ENCODE peak calls at places on chromosome 7, in five cellular contexts. L, Z, K, D and C are unnamed samples.

GRCh38 chr7:87797798-87798403 is 78.3 kb downstream of the SLC25A40 start:
- DNase-seq in D (peak), K (peak), L (peak), Z (peak), C (peak)

GRCh38 chr7:20514364-20514763 is 101.1 kb upstream of the ABCB5 start:
- DNase-seq in L (no peak), K (peak), Z (peak), D (no peak), C (no peak)

GRCh38 chr7:39589323-39590111 is 23.3 kb downstream of the YAE1 start:
- DNase-seq in L (peak), Z (peak), D (peak), K (peak), C (peak)

GRCh38 chr7:149459540-149460433 is 1.1 kb downstream of the ZNF777 start:
- DNase-seq in D (no peak), Z (no peak), L (no peak), K (no peak), C (no peak)

GRCh38 chr7:5677538-5678294 is 103.7 kb downstream of the RNF216 start:
- DNase-seq in Z (peak), D (no peak), K (peak), L (peak), C (no peak)

GRCh38 chr7:38178695-38179344 is 775 bp downstream of the STARD3NL start:
- DNase-seq in Z (no peak), D (no peak), K (no peak), L (peak), C (peak)

GRCh38 chr7:351681-352480 is 61.9 kb downstream of the FOXL3 start:
- DNase-seq in L (no peak), K (no peak), D (peak), Z (no peak), C (peak)

GRCh38 chr7:41576176-41576575 is 126.7 kb downstream of the INHBA start:
- DNase-seq in D (no peak), Z (peak), L (peak), K (no peak), C (no peak)

GRCh38 chr7:30738026-30738915 is 13.7 kb upstream of the INMT start:
- DNase-seq in Z (no peak), K (no peak), D (peak), L (no peak), C (no peak)

GRCh38 chr7:28729276-28729675 is 228.9 kb downstream of the TRIL start:
- DNase-seq in L (no peak), Z (peak), D (no peak), K (no peak), C (no peak)

GRCh38 chr7:137953043-137953691 is 48.7 kb downstream of the CREB3L2 start:
- DNase-seq in K (no peak), L (peak), D (no peak), Z (no peak), C (no peak)

GRCh38 chr7:70446448-70447143 is 685.3 kb upstream of the GALNT17 start:
- DNase-seq in Z (no peak), K (no peak), L (no peak), D (no peak), C (no peak)

GRCh38 chr7:13288516-13288915 is 601.1 kb downstream of the ARL4A start:
- DNase-seq in Z (no peak), K (no peak), L (no peak), D (no peak), C (no peak)

GRCh38 chr7:13293264-13294002 is 606.0 kb downstream of the ARL4A start:
- DNase-seq in Z (no peak), D (no peak), L (no peak), K (no peak), C (no peak)

GRCh38 chr7:13286916-13287315 is 599.5 kb downstream of the ARL4A start:
- DNase-seq in K (no peak), D (no peak), L (no peak), Z (no peak), C (no peak)

DNA sequence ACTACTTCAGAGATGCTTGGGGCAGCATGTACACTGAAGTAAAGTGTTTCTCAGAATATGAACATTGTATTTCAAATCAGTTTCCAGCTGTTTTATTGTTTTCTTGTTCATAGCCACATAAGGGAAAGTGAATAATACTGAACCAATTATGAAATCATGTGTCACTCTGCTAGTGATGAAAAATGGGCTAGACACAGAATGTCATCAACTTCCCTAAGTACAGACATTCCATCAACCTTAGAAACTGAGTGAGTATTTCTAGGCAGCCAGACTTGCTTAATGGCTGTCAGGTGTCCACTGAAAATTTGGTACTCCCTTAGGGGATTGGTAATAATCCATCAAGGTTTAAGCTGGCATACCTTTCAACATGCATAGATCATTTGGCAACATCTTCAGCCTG is 603.6 kb downstream of the ARL4A start:
- DNase-seq in D (no peak), L (no peak), Z (no peak), K (no peak), C (no peak)
- H3K27ac ChIP-seq in D (no peak), L (no peak), Z (no peak), K (no peak), C (no peak)

GRCh38 chr7:100572949-100573675 is 588 bp downstream of the SAP25 start:
- DNase-seq in K (no peak), Z (no peak), D (no peak), L (no peak), C (no peak)

GRCh38 chr7:100571829-100572116 is 1.9 kb downstream of the SAP25 start:
- DNase-seq in L (no peak), Z (no peak), D (no peak), K (no peak), C (no peak)

GRCh38 chr7:100572281-100572948 is 1.3 kb downstream of the SAP25 start:
- DNase-seq in L (no peak), D (no peak), Z (no peak), K (no peak), C (no peak)

GRCh38 chr7:100568936-100569844 is 4.5 kb downstream of the SAP25 start:
- DNase-seq in L (no peak), Z (no peak), D (peak), K (peak), C (peak)

GRCh38 chr7:100570954-100571828 is 2.5 kb downstream of the SAP25 start:
- DNase-seq in Z (no peak), D (no peak), L (no peak), K (no peak), C (no peak)
- H3K27ac ChIP-seq in Z (no peak), D (no peak), L (no peak), K (no peak), C (no peak)

GRCh38 chr7:108525985-108526767 is at the start of gene PNPLA8:
- DNase-seq in K (peak), Z (peak), L (peak), D (peak), C (peak)

GRCh38 chr7:108526768-108527017 is 758 bp upstream of the PNPLA8 start:
- DNase-seq in Z (no peak), D (no peak), K (no peak), L (no peak), C (no peak)

GRCh38 chr7:108529341-108529740 is 3.4 kb upstream of the PNPLA8 start:
- DNase-seq in L (no peak), K (no peak), Z (no peak), D (no peak), C (no peak)

GRCh38 chr7:108525327-108525984 is 479 bp downstream of the PNPLA8 start:
- DNase-seq in K (no peak), D (no peak), L (peak), Z (peak), C (no peak)

GRCh38 chr7:108528183-108528712 is 2.3 kb upstream of the PNPLA8 start:
- DNase-seq in K (no peak), L (no peak), Z (no peak), D (no peak), C (no peak)
- H3K27ac ChIP-seq in K (no peak), L (no peak), Z (no peak), D (no peak), C (no peak)

DNA sequence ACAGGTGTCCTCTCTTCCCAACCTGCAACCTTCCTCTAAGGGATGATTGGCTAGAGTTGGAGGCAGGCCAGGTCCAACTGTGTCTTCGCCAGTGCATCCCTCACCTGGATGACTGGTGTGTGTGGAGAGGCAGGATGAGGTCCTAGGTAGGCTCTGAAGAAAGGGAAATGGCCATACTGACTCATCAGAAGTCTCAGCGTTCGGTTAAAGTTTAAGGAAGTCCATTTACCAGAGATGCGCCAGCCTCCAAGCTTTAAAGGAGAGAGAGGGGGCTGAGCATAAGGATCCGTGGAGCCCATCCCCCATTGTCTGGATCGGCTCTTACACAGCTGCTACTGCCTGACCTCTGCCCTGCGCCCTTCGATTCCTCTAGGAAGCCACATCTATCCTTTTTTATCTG is 4.4 kb downstream of the KEL start:
- DNase-seq in D (no peak), Z (no peak), L (no peak), K (no peak), C (no peak)
- H3K27ac ChIP-seq in D (no peak), Z (no peak), L (no peak), K (no peak), C (peak)

GRCh38 chr7:82210422-82211184 is 233.0 kb downstream of the CACNA2D1 start:
- DNase-seq in Z (no peak), K (no peak), D (no peak), L (peak), C (no peak)
- H3K27ac ChIP-seq in Z (no peak), K (no peak), D (no peak), L (no peak), C (no peak)

DNA sequence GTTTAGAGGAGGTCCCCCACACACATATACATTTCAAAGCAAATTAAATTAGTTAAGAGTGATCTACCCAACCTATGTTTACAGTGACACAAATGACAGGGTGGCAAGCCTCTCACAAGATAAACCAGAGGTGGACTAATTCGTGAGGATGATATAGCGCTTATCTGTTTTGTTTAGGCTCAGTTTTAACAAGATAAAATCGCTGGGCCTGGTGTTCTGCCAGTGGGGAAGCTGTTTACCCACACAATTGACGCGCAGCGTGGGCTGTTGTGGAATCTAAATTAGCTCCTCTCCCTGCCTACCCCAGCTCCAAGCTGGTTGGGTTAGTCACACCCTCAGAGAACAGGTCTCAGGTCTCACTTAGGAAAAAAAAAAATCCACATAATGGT is 16.7 kb upstream of the PLXNA4 start:
- DNase-seq in Z (no peak), D (no peak), L (no peak), K (no peak), C (no peak)
- H3K27ac ChIP-seq in Z (no peak), D (no peak), L (no peak), K (no peak), C (no peak)

GRCh38 chr7:99086944-99087343 is 57.0 kb downstream of the SMURF1 start:
- DNase-seq in K (no peak), L (no peak), D (no peak), Z (no peak), C (no peak)

GRCh38 chr7:99092064-99092720 is 51.7 kb downstream of the SMURF1 start:
- DNase-seq in Z (no peak), K (no peak), L (no peak), D (no peak), C (no peak)

GRCh38 chr7:99086532-99086931 is 57.4 kb downstream of the SMURF1 start:
- DNase-seq in Z (no peak), K (no peak), L (no peak), D (no peak), C (no peak)

GRCh38 chr7:99090811-99091582 is 52.9 kb downstream of the SMURF1 start:
- DNase-seq in K (no peak), D (no peak), Z (no peak), L (peak), C (no peak)

DNA sequence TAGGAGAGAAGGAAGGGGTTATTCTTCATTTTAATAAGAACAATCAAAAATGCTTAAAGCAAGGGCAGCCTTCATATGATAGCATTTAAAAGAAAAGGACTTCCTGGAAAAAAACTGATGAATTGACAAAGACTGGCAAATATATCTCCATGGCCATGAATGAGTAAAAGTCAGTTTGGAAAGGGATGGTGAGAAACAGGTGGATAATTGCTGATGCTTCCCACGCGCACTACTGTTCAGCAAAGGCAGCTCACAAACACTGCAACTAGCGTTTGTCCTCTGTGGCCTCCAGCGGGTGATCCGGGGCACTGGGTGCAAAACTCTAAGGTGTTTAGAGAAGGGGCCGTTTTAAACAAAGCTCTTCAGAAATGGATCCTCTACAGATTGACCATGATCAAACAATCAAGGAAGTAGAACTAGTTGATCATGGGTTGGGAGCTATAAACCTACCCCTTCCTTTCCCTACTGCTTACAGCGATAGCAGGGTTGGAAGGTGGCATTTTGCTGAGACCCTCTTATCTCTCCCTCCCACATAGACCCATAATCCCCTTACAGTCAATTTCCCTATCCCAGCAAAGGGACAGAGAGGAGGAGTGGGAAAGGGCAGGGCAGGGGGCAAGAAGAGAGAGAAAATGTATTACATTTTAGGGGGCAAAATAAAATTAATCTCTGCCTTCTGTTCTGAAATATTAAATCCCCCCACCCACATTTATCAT is 53.8 kb downstream of the SMURF1 start:
- DNase-seq in D (no peak), K (no peak), L (no peak), Z (no peak), C (no peak)
- H3K27ac ChIP-seq in D (no peak), K (no peak), L (no peak), Z (no peak), C (no peak)